ENCODE peak calls at places on chromosome 19, in six cellular contexts. K is GM20000, U is uterus, W is Calu3, Q is AG10803, N is heart left ventricle. M is an unnamed sample.

GRCh38 chr19:1396019-1396767 is 5.1 kb downstream of the GAMT start:
- DNase-seq in K (no peak), U (no peak), W (no peak), Q (no peak), N (no peak), M (no peak)

GRCh38 chr19:18156841-18157464 is 4.0 kb downstream of the PIK3R2 start:
- DNase-seq in K (no peak), U (peak; percentile 86), W (peak; percentile 85), Q (peak; percentile 65), N (peak; percentile 95), M (no peak)

GRCh38 chr19:29858621-29859020 is 46.8 kb downstream of the CCNE1 start:
- DNase-seq in K (no peak), U (no peak), W (no peak), Q (no peak), N (no peak), M (no peak)

GRCh38 chr19:31337007-31337914 is 12.0 kb downstream of the TSHZ3 start:
- DNase-seq in K (no peak), U (no peak), W (no peak), Q (no peak), N (no peak), M (no peak)

GRCh38 chr19:41808663-41809566 is 12.5 kb downstream of the CEACAM3 start:
- DNase-seq in K (no peak), U (no peak), W (no peak), Q (no peak), N (peak; percentile 66), M (no peak)

GRCh38 chr19:30102239-30102638 is 160.2 kb downstream of the URI1 start:
- DNase-seq in K (no peak), U (no peak), W (no peak), Q (no peak), N (no peak), M (no peak)

GRCh38 chr19:49613374-49613773 is 22.4 kb downstream of the PRR12 start:
- DNase-seq in K (no peak), U (no peak), W (peak; percentile 27), Q (no peak), N (no peak), M (no peak)

GRCh38 chr19:49857834-49858590 is 7.1 kb downstream of the PTOV1 start:
- DNase-seq in K (no peak), U (peak; percentile 16), W (peak; percentile 28), Q (no peak), N (no peak), M (no peak)

GRCh38 chr19:15180451-15181390 is 20.1 kb downstream of the NOTCH3 start:
- DNase-seq in K (no peak), U (no peak), W (no peak), Q (no peak), N (no peak), M (no peak)

GRCh38 chr19:55473613-55474012 is 2.8 kb upstream of the ZNF628 start:
- DNase-seq in K (no peak), U (no peak), W (no peak), Q (no peak), N (no peak), M (no peak)

GRCh38 chr19:53864308-53864836 is 3.3 kb upstream of the MYADM start:
- DNase-seq in K (no peak), U (no peak), W (peak; percentile 73), Q (no peak), N (no peak), M (peak; percentile 4)

GRCh38 chr19:49809155-49809986 is 3.7 kb downstream of the FUZ start:
- DNase-seq in K (peak; percentile 65), U (no peak), W (no peak), Q (peak; percentile 36), N (peak; percentile 77), M (no peak)

GRCh38 chr19:49683814-49684250 is 5.6 kb upstream of the ADM5 start:
- DNase-seq in K (no peak), U (no peak), W (no peak), Q (no peak), N (no peak), M (no peak)

DNA sequence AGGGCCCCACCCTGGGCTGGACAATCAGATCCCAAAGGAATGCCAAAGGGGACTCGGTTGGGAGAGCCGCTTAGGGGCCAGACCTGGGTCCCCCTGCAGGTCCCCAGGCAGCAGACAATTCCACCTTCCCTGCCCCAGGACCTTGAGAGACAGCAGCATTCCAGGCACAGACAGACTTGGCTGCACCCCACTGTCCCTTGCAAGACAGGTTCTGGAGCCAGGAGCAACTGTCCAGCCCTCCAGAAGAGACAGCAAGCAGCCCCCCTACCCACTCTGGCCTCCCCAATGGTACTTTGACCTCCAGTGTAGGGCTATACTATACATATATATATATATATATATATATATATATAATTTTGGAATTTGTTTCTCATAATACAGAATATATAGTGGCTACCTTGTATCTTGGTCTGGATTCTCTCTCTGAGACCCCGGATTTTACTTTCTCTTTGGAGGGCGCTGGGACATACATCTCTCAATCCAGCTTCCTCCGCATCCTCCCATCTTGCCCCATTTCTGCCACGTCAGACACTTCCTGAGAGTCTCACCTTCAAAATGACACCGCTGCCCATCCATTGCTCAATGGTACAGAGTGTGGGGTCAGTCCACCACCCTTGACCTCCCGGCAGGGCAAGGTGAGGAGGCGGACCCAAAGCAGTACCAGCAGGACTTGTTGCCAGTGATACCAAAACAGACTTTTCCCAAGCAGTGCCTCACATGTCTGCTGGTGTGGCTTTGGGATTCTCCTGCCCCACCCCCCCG is 12.7 kb downstream of the SMIM24 start:
- DNase-seq in K (no peak), U (peak; percentile 22), W (no peak), Q (no peak), N (no peak), M (no peak)
- TF ChIP-seq CTCF in K (no peak), U (no peak), W (no peak), Q (no peak), N (no peak), M (no peak)

DNA sequence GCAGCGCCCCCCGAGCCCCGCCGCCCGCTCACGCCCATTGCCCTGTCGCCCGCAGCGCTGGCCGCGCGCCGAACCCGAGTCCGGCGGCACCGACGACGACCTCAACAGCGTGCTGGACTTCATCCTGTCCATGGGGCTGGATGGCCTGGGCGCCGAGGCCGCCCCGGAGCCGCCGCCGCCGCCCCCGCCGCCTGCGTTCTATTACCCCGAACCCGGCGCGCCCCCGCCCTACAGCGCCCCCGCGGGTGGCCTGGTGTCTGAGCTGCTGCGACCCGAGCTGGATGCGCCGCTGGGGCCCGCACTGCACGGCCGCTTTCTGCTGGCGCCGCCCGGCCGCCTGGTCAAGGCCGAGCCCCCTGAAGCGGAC is 518 bp downstream of the KLF2 start:
- DNase-seq in K (peak; percentile 65), U (peak; percentile 52), W (peak; percentile 50), Q (peak; percentile 31), N (peak; percentile 43), M (peak; percentile 54)
- TF ChIP-seq CTCF in K (peak; percentile 29), U (no peak), W (peak; percentile 29), Q (peak; percentile 4), N (peak; percentile 9), M (no peak)

GRCh38 chr19:56538254-56538760 is 441 bp upstream of the ZFP28 start:
- DNase-seq in K (peak; percentile 88), U (peak; percentile 92), W (no peak), Q (peak; percentile 87), N (peak; percentile 96), M (peak; percentile 81)
- TF ChIP-seq CTCF in K (no peak), U (peak; percentile 26), W (no peak), Q (no peak), N (no peak), M (no peak)

DNA sequence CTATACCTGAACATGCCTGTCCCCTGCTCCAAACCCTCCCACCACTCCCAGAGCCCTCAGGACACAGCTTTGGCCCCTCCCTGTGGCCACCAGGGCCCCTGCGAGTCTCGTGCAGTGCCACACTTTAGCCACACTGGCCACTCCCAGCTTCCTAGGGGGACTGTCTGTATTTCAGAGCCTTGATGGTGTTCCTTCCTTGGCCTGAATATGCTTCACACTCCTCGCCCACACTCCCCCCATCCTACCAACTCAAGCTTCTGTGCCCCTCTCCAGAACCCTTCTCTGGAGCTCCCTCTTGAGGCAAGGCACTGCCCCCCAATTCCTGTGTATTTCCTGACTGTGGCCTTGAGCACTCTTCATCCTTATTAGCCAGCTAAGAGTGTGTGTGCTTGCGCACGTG is 80.2 kb downstream of the DPF1 start:
- DNase-seq in K (no peak), U (no peak), W (no peak), Q (no peak), N (no peak), M (no peak)
- TF ChIP-seq CTCF in K (peak; percentile 0), U (no peak), W (peak; percentile 24), Q (peak; percentile 28), N (no peak), M (peak; percentile 10)

GRCh38 chr19:46745521-46746280 is at the start of gene FKRP:
- DNase-seq in K (peak; percentile 77), U (peak; percentile 48), W (peak; percentile 32), Q (no peak), N (peak; percentile 55), M (peak; percentile 76)

GRCh38 chr19:46746281-46746965 is at the start of gene STRN4:
- DNase-seq in K (peak; percentile 96), U (peak; percentile 57), W (peak; percentile 58), Q (peak; percentile 44), N (no peak), M (peak; percentile 91)

GRCh38 chr19:46744005-46744691 is 1.7 kb upstream of the FKRP start:
- DNase-seq in K (no peak), U (no peak), W (no peak), Q (no peak), N (no peak), M (no peak)

GRCh38 chr19:46745030-46745429 is 827 bp upstream of the FKRP start:
- DNase-seq in K (no peak), U (no peak), W (no peak), Q (no peak), N (no peak), M (no peak)

GRCh38 chr19:46748325-46749109 is 2.3 kb upstream of the STRN4 start:
- DNase-seq in K (peak; percentile 77), U (no peak), W (peak; percentile 81), Q (peak; percentile 61), N (no peak), M (no peak)
- TF ChIP-seq CTCF in K (peak; percentile 48), U (peak; percentile 51), W (peak; percentile 91), Q (peak; percentile 81), N (peak; percentile 75), M (peak; percentile 62)